ENCODE peak calls at places on chromosomes 16 and 17, in seven cellular contexts. O is body of pancreas, U is OCI-LY7, Z is stomach, X is tibial artery, G is Caco-2, R is adipocyte. D is an unnamed sample.

GRCh38 chr17:55576237-55576998 is 65.2 kb upstream of the SMIM36 start:
- DNase-seq in U (no peak), O (no peak), R (peak), Z (no peak), G (no peak), X (no peak), D (no peak)

GRCh38 chr17:3920940-3921852 is 4.9 kb upstream of the P2RX1 start:
- DNase-seq in U (peak), R (no peak), X (peak), G (no peak), O (no peak), Z (peak), D (no peak)

GRCh38 chr17:64773386-64773835 is 111.3 kb upstream of the SMURF2 start:
- DNase-seq in X (peak), R (no peak), U (no peak), G (no peak), O (no peak), Z (no peak), D (no peak)

GRCh38 chr17:62895650-62896301 is 70.3 kb upstream of the TANC2 start:
- DNase-seq in R (no peak), X (no peak), G (no peak), Z (no peak), O (no peak), U (no peak), D (no peak)

GRCh38 chr16:14309001-14309886 is 238.1 kb downstream of the MRTFB start:
- DNase-seq in Z (peak), R (peak), X (no peak), G (peak), U (peak), O (peak), D (no peak)

GRCh38 chr16:65122974-65123845 is 1.3 kb upstream of the CDH11 start:
- DNase-seq in G (peak), X (peak), Z (peak), U (no peak), O (no peak), R (peak), D (no peak)

GRCh38 chr17:69607162-69607834 is 192.8 kb downstream of the MAP2K6 start:
- DNase-seq in Z (peak), U (peak), R (peak), X (peak), G (peak), O (peak), D (no peak)

GRCh38 chr17:36599546-36600250 is 1.7 kb upstream of the MRM1 start:
- DNase-seq in O (no peak), Z (no peak), R (no peak), U (no peak), G (no peak), X (no peak), D (no peak)

GRCh38 chr16:50496990-50497389 is 51.2 kb upstream of the NKD1 start:
- DNase-seq in X (no peak), R (no peak), G (no peak), Z (no peak), U (no peak), O (no peak), D (no peak)

GRCh38 chr17:76353004-76353598 is 615 bp downstream of the PRPSAP1 start:
- DNase-seq in U (peak), G (peak), O (peak), X (peak), Z (peak), R (peak), D (no peak)

GRCh38 chr17:79575229-79575628 is 35.6 kb downstream of the RBFOX3 start:
- DNase-seq in U (no peak), R (no peak), X (no peak), O (no peak), G (no peak), Z (no peak), D (no peak)

GRCh38 chr17:42347198-42347597 is 41.0 kb downstream of the STAT3 start:
- DNase-seq in R (peak), U (no peak), Z (peak), O (peak), G (no peak), X (peak), D (no peak)

GRCh38 chr17:50272711-50273653 is 1.3 kb upstream of the TMEM92 start:
- DNase-seq in R (peak), O (peak), Z (peak), G (peak), X (peak), U (peak), D (peak)

GRCh38 chr16:2115591-2115973 is 20.1 kb downstream of the PKD1 start:
- DNase-seq in R (no peak), U (no peak), X (no peak), O (no peak), G (no peak), Z (no peak), D (no peak)

GRCh38 chr17:19590912-19591551 is 57.4 kb downstream of the SLC47A1 start:
- DNase-seq in R (no peak), G (peak), U (no peak), O (no peak), X (no peak), Z (no peak), D (no peak)

GRCh38 chr17:51640108-51640622 is 379.8 kb downstream of the UTP18 start:
- DNase-seq in O (no peak), R (no peak), G (peak), X (no peak), Z (no peak), U (peak), D (no peak)

GRCh38 chr17:73956595-73957465 is 246.6 kb upstream of the RPL38 start:
- DNase-seq in U (peak), Z (peak), X (no peak), R (no peak), G (peak), O (peak), D (no peak)

GRCh38 chr16:23902223-23903000 is 66.6 kb downstream of the PRKCB start:
- DNase-seq in O (no peak), Z (no peak), U (no peak), R (no peak), G (no peak), X (no peak), D (no peak)

GRCh38 chr17:47651704-47652103 is 2.0 kb downstream of the KPNB1 start:
- DNase-seq in U (no peak), O (no peak), Z (no peak), G (no peak), X (no peak), R (no peak), D (no peak)
- H3K4me3 ChIP-seq in U (peak), O (no peak), Z (no peak), G (no peak), X (no peak), R (peak), D (no peak)

GRCh38 chr16:85936761-85937343 is 37.9 kb downstream of the IRF8 start:
- DNase-seq in Z (no peak), X (no peak), R (no peak), G (no peak), O (no peak), U (no peak), D (no peak)
- H3K4me3 ChIP-seq in Z (no peak), X (no peak), R (no peak), G (no peak), O (no peak), U (peak), D (peak)

DNA sequence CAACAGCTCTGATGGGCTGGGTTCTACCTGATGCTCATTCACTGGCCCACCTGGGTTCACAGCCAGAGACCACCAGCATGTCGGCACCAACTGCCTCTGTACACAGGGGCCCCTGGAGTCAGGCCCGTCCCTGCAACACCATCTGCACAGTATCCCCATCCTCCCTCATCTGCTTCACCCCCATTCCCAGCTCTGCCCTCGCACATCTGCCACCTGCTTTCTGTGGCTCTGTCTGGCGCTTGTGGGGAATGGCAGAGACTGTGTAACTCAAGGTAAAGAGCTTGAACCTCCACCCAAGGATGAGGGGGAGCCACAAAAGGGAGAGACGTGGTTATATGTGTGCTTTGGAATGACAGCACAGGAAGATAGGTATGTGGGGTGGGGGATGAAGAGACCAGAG is 27.2 kb downstream of the SMPD3 start:
- DNase-seq in R (no peak), X (peak), U (no peak), Z (no peak), O (no peak), G (no peak), D (no peak)
- H3K4me3 ChIP-seq in R (no peak), X (no peak), U (no peak), Z (no peak), O (no peak), G (no peak), D (no peak)

GRCh38 chr16:10936585-10936984 is 5.7 kb downstream of the DEXI start:
- DNase-seq in G (no peak), Z (no peak), U (no peak), X (no peak), R (no peak), O (no peak), D (no peak)

GRCh38 chr16:10937068-10937859 is 5.0 kb downstream of the DEXI start:
- DNase-seq in O (no peak), Z (peak), U (no peak), R (no peak), G (no peak), X (no peak), D (no peak)

GRCh38 chr16:10938844-10939648 is 3.2 kb downstream of the DEXI start:
- DNase-seq in G (no peak), O (no peak), X (no peak), Z (no peak), R (no peak), U (no peak), D (no peak)

GRCh38 chr16:10939649-10940206 is 2.5 kb downstream of the DEXI start:
- DNase-seq in O (no peak), Z (no peak), U (no peak), X (no peak), R (no peak), G (no peak), D (no peak)

GRCh38 chr16:10938321-10938720 is 3.9 kb downstream of the DEXI start:
- DNase-seq in Z (no peak), O (no peak), U (no peak), G (no peak), R (no peak), X (no peak), D (no peak)
- H3K4me3 ChIP-seq in Z (no peak), O (no peak), U (no peak), G (no peak), R (peak), X (peak), D (no peak)

D was measured in effector memory CD4-positive, alpha-beta T cell.